ENCODE peak calls at places on chromosomes 5 and 9, in nine cellular contexts. Y is HFFc6, A is choroid plexus epithelial cell, Z is astrocyte of the cerebellum, W is H9, G is esophagus squamous epithelium, M is mucosa of descending colon, I is gastrocnemius medialis, E is mammary epithelial cell. H is an unnamed sample.

GRCh38 chr9:131968632-131969031 is 111.0 kb downstream of the MED27 start:
- DNase-seq in Y (no peak), A (no peak), Z (no peak), W (no peak), G (no peak), M (no peak), I (no peak), E (no peak), H (no peak)

GRCh38 chr5:10564838-10565784 is 1.2 kb downstream of the ANKRD33B start:
- DNase-seq in Y (no peak), A (no peak), Z (no peak), W (no peak), G (no peak), M (peak; percentile 36), I (no peak), E (no peak), H (no peak)

GRCh38 chr5:164449460-164449859 is 944.0 kb downstream of the MAT2B start:
- DNase-seq in Y (no peak), A (no peak), Z (no peak), W (no peak), G (no peak), M (no peak), I (no peak), E (no peak), H (no peak)

GRCh38 chr5:132136906-132137305 is 63.3 kb downstream of the CSF2 start:
- DNase-seq in Y (peak; percentile 80), A (peak; percentile 41), Z (peak; percentile 89), W (no peak), G (no peak), M (no peak), I (no peak), E (peak; percentile 96), H (no peak)

GRCh38 chr5:132055808-132056609 is 4.4 kb upstream of the IL3 start:
- DNase-seq in Y (no peak), A (no peak), Z (no peak), W (peak; percentile 17), G (no peak), M (no peak), I (no peak), E (no peak), H (no peak)

GRCh38 chr5:31990296-31990695 is 183.8 kb downstream of the GOLPH3 start:
- DNase-seq in Y (no peak), A (no peak), Z (no peak), W (no peak), G (no peak), M (no peak), I (no peak), E (no peak), H (no peak)

GRCh38 chr9:92712767-92713166 is 42.8 kb upstream of the IPPK start:
- DNase-seq in Y (no peak), A (no peak), Z (no peak), W (no peak), G (no peak), M (no peak), I (no peak), E (no peak), H (no peak)

GRCh38 chr5:54844905-54845566 is 140.4 kb downstream of the ESM1 start:
- DNase-seq in Y (peak; percentile 60), A (peak; percentile 83), Z (peak; percentile 53), W (no peak), G (no peak), M (no peak), I (no peak), E (peak; percentile 8), H (no peak)

GRCh38 chr9:111821006-111821528 is 26.3 kb upstream of the SHOC1 start:
- DNase-seq in Y (no peak), A (no peak), Z (no peak), W (no peak), G (no peak), M (no peak), I (no peak), E (no peak), H (no peak)

GRCh38 chr5:132679717-132680380 is 6.1 kb downstream of the IL4 start:
- DNase-seq in Y (no peak), A (no peak), Z (no peak), W (peak; percentile 21), G (no peak), M (no peak), I (no peak), E (no peak), H (no peak)

GRCh38 chr5:18095061-18095460 is 460.8 kb downstream of the TAF11L14 start:
- DNase-seq in Y (no peak), A (no peak), Z (no peak), W (no peak), G (no peak), M (no peak), I (no peak), E (no peak), H (no peak)

GRCh38 chr9:35828716-35829083 is at the start of gene FAM221B:
- DNase-seq in Y (no peak), A (no peak), Z (no peak), W (peak; percentile 86), G (no peak), M (peak; percentile 72), I (no peak), E (no peak), H (no peak)

GRCh38 chr5:110345623-110346022 is 380.8 kb downstream of the TMEM232 start:
- DNase-seq in Y (no peak), A (no peak), Z (no peak), W (no peak), G (no peak), M (no peak), I (no peak), E (no peak), H (no peak)

GRCh38 chr9:132456241-132456640 is 46.2 kb downstream of the CFAP77 start:
- DNase-seq in Y (no peak), A (no peak), Z (no peak), W (no peak), G (no peak), M (no peak), I (no peak), E (peak; percentile 43), H (no peak)

GRCh38 chr9:134323741-134324358 is 2.4 kb upstream of the RXRA start:
- DNase-seq in Y (no peak), A (peak; percentile 16), Z (no peak), W (no peak), G (no peak), M (peak; percentile 79), I (no peak), E (peak; percentile 93), H (no peak)

GRCh38 chr5:169706758-169707450 is 69.8 kb downstream of the DOCK2 start:
- DNase-seq in Y (peak; percentile 83), A (peak; percentile 67), Z (peak; percentile 41), W (no peak), G (no peak), M (no peak), I (no peak), E (peak; percentile 48), H (no peak)

GRCh38 chr9:4826417-4827166 is 33.8 kb downstream of the RCL1 start:
- DNase-seq in Y (no peak), A (no peak), Z (no peak), W (no peak), G (no peak), M (no peak), I (no peak), E (no peak), H (no peak)

GRCh38 chr5:96324708-96325107 is 108.3 kb downstream of the PCSK1 start:
- DNase-seq in Y (peak; percentile 85), A (peak; percentile 85), Z (peak; percentile 49), W (no peak), G (no peak), M (no peak), I (no peak), E (peak; percentile 87), H (peak; percentile 70)

GRCh38 chr5:149930060-149930753 is 14.4 kb downstream of the PDE6A start:
- DNase-seq in Y (peak; percentile 3), A (no peak), Z (no peak), W (no peak), G (no peak), M (no peak), I (no peak), E (no peak), H (no peak)

GRCh38 chr5:178630475-178630930 is 3.7 kb upstream of the CLK4 start:
- DNase-seq in Y (peak; percentile 16), A (peak; percentile 37), Z (no peak), W (no peak), G (no peak), M (no peak), I (no peak), E (peak; percentile 71), H (no peak)
- TF ChIP-seq CTCF in Y (no peak), A (no peak), Z (no peak), W (no peak), G (no peak), M (no peak), I (no peak), E (no peak), H (no peak)

GRCh38 chr9:127934248-127934647 is 3.4 kb downstream of the DPM2 start:
- DNase-seq in Y (no peak), A (no peak), Z (no peak), W (no peak), G (no peak), M (no peak), I (no peak), E (no peak), H (no peak)
- TF ChIP-seq CTCF in Y (peak; percentile 35), A (no peak), Z (no peak), W (no peak), G (no peak), M (no peak), I (no peak), E (no peak), H (no peak)

DNA sequence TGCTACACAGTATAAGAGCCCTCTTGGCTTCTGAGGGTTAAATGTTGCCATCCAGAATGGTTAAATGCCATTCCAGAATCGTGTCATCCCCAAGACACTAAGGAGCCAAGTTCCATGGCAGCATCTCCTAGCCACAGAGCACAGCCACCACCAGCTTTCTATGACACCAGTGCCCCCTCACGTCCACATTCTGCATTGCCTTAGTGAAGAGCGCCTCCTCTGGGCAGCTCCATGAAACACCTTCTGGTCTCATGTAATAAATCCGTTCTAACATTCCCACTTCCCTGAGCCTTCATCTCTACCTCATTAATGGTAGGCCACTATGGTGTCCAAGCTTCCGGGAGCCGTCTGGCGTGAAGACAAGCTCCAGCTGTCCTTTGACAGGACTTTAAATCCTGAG is 12.4 kb downstream of the CBY3 start:
- DNase-seq in Y (peak; percentile 44), A (peak; percentile 80), Z (peak; percentile 29), W (peak; percentile 84), G (no peak), M (peak; percentile 36), I (no peak), E (peak; percentile 30), H (no peak)
- TF ChIP-seq CTCF in Y (peak; percentile 89), A (peak; percentile 98), Z (peak; percentile 81), W (peak; percentile 100), G (peak; percentile 55), M (no peak), I (peak; percentile 28), E (peak; percentile 80), H (peak; percentile 78)

DNA sequence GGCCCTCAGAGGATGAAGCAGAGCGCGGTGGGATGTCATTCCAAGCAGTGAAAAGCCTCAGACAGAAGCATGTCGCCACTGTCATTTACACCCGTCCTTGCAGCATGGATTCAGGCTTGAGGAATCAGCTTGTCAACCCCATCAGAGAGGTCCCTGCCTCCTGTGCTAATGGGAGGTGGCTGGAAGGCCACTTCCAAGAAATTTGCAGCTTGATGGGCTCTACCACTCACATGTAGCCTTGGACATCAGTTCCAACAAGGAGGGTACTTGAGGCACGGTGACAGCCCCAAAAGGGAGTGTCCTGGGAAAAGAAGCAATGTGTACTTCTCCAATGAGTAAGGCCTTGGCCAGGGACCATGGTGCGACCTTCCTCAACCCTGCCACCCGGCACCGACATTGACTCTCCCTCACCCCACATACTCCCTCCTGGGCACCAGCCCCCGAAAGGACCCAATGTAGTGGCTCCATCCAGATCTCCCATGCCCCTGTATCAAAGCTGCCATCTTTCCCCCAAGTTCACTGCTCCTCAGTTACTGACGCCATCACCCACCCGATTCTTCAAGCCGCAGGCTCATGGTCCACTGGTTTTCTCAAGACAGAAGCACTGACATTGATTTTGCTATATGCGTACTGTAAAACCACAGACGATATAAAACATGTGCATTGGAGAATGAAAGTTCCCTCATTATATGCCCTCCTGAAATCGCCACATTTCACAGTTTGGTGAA is 207.0 kb upstream of the IER5L start:
- DNase-seq in Y (no peak), A (no peak), Z (no peak), W (no peak), G (no peak), M (no peak), I (no peak), E (no peak), H (no peak)
- TF ChIP-seq CTCF in Y (no peak), A (no peak), Z (no peak), W (no peak), G (no peak), M (no peak), I (no peak), E (no peak), H (no peak)

H was measured in AG04449.